ENCODE peak calls at places on chromosomes 7 and 10, in seven cellular contexts. One of them, this sample, is unnamed.

GRCh38 chr7:5598769-5599371 is 175.2 kb upstream of the TNRC18 start:
- DNase-seq in suprapubic skin: no peak
- DNase-seq in HepG2: no peak
- DNase-seq in endothelial cell of umbilical vein: no peak
- DNase-seq in A549: peak
- DNase-seq in body of pancreas: no peak
- DNase-seq in uterus: no peak
- DNase-seq in this sample: no peak

GRCh38 chr7:101951757-101952156 is 134.3 kb downstream of the CUX1 start:
- DNase-seq in uterus: no peak
- DNase-seq in endothelial cell of umbilical vein: no peak
- DNase-seq in A549: no peak
- DNase-seq in body of pancreas: no peak
- DNase-seq in HepG2: no peak
- DNase-seq in suprapubic skin: no peak
- DNase-seq in this sample: no peak

GRCh38 chr7:17405786-17406185 is 107.3 kb downstream of the AHR start:
- DNase-seq in body of pancreas: no peak
- DNase-seq in A549: peak
- DNase-seq in endothelial cell of umbilical vein: peak
- DNase-seq in suprapubic skin: no peak
- DNase-seq in HepG2: peak
- DNase-seq in uterus: no peak
- DNase-seq in this sample: no peak

GRCh38 chr10:95447733-95448132 is 113.4 kb downstream of the SORBS1 start:
- DNase-seq in endothelial cell of umbilical vein: peak
- DNase-seq in A549: no peak
- DNase-seq in suprapubic skin: no peak
- DNase-seq in body of pancreas: no peak
- DNase-seq in uterus: peak
- DNase-seq in HepG2: no peak
- DNase-seq in this sample: no peak

GRCh38 chr7:128932862-128933821 is 4.6 kb upstream of the IRF5 start:
- DNase-seq in endothelial cell of umbilical vein: no peak
- DNase-seq in body of pancreas: no peak
- DNase-seq in suprapubic skin: no peak
- DNase-seq in A549: no peak
- DNase-seq in uterus: no peak
- DNase-seq in HepG2: no peak
- DNase-seq in this sample: peak

GRCh38 chr10:106555599-106555998 is 608.9 kb downstream of the SORCS1 start:
- DNase-seq in suprapubic skin: no peak
- DNase-seq in HepG2: no peak
- DNase-seq in endothelial cell of umbilical vein: no peak
- DNase-seq in body of pancreas: no peak
- DNase-seq in A549: no peak
- DNase-seq in uterus: no peak
- DNase-seq in this sample: no peak

GRCh38 chr7:34622182-34622581 is 35.8 kb upstream of the NPSR1 start:
- DNase-seq in suprapubic skin: no peak
- DNase-seq in endothelial cell of umbilical vein: no peak
- DNase-seq in uterus: no peak
- DNase-seq in A549: no peak
- DNase-seq in body of pancreas: no peak
- DNase-seq in HepG2: no peak
- DNase-seq in this sample: no peak

GRCh38 chr10:49741108-49741995 is 20.8 kb downstream of the OGDHL start:
- DNase-seq in body of pancreas: no peak
- DNase-seq in HepG2: no peak
- DNase-seq in endothelial cell of umbilical vein: no peak
- DNase-seq in suprapubic skin: no peak
- DNase-seq in A549: peak
- DNase-seq in uterus: no peak
- DNase-seq in this sample: no peak

GRCh38 chr10:49735848-49736563 is 26.1 kb downstream of the OGDHL start:
- DNase-seq in endothelial cell of umbilical vein: no peak
- DNase-seq in HepG2: no peak
- DNase-seq in body of pancreas: no peak
- DNase-seq in uterus: no peak
- DNase-seq in suprapubic skin: no peak
- DNase-seq in A549: no peak
- DNase-seq in this sample: no peak

GRCh38 chr10:114183563-114183962 is 4.4 kb downstream of the TDRD1 start:
- DNase-seq in suprapubic skin: no peak
- DNase-seq in A549: no peak
- DNase-seq in body of pancreas: no peak
- DNase-seq in HepG2: no peak
- DNase-seq in endothelial cell of umbilical vein: no peak
- DNase-seq in uterus: no peak
- DNase-seq in this sample: no peak

GRCh38 chr10:108913300-108913699 is 1010.0 kb downstream of the XPNPEP1 start:
- DNase-seq in endothelial cell of umbilical vein: no peak
- DNase-seq in A549: no peak
- DNase-seq in body of pancreas: no peak
- DNase-seq in HepG2: no peak
- DNase-seq in uterus: no peak
- DNase-seq in suprapubic skin: peak
- DNase-seq in this sample: no peak

GRCh38 chr10:64519831-64520230 is 998.6 kb downstream of the REEP3 start:
- DNase-seq in body of pancreas: no peak
- DNase-seq in uterus: no peak
- DNase-seq in endothelial cell of umbilical vein: no peak
- DNase-seq in HepG2: no peak
- DNase-seq in suprapubic skin: no peak
- DNase-seq in A549: no peak
- DNase-seq in this sample: no peak

GRCh38 chr7:149415391-149416068 is 45.3 kb downstream of the ZNF777 start:
- DNase-seq in A549: no peak
- DNase-seq in HepG2: no peak
- DNase-seq in uterus: no peak
- DNase-seq in body of pancreas: no peak
- DNase-seq in endothelial cell of umbilical vein: no peak
- DNase-seq in suprapubic skin: no peak
- DNase-seq in this sample: no peak

GRCh38 chr7:57867884-57868701 is 418.1 kb downstream of the ZNF716 start:
- DNase-seq in A549: peak
- DNase-seq in endothelial cell of umbilical vein: peak
- DNase-seq in suprapubic skin: no peak
- DNase-seq in HepG2: no peak
- DNase-seq in body of pancreas: peak
- DNase-seq in uterus: no peak
- DNase-seq in this sample: no peak

GRCh38 chr7:157813741-157814661 is 477.2 kb downstream of the DNAJB6 start:
- DNase-seq in body of pancreas: no peak
- DNase-seq in A549: no peak
- DNase-seq in endothelial cell of umbilical vein: no peak
- DNase-seq in HepG2: no peak
- DNase-seq in uterus: no peak
- DNase-seq in suprapubic skin: no peak
- DNase-seq in this sample: no peak

GRCh38 chr7:44408596-44408995 is 81.9 kb downstream of the NUDCD3 start:
- DNase-seq in A549: no peak
- DNase-seq in endothelial cell of umbilical vein: no peak
- DNase-seq in suprapubic skin: no peak
- DNase-seq in body of pancreas: no peak
- DNase-seq in HepG2: no peak
- DNase-seq in uterus: no peak
- DNase-seq in this sample: no peak

GRCh38 chr10:32981760-32982159 is 23.7 kb upstream of the ITGB1 start:
- DNase-seq in HepG2: no peak
- DNase-seq in suprapubic skin: no peak
- DNase-seq in A549: peak
- DNase-seq in body of pancreas: peak
- DNase-seq in endothelial cell of umbilical vein: peak
- DNase-seq in uterus: peak
- DNase-seq in this sample: peak

GRCh38 chr7:451255-452229 is 68.1 kb downstream of the PDGFA start:
- DNase-seq in HepG2: no peak
- DNase-seq in A549: no peak
- DNase-seq in endothelial cell of umbilical vein: no peak
- DNase-seq in suprapubic skin: peak
- DNase-seq in body of pancreas: no peak
- DNase-seq in uterus: no peak
- DNase-seq in this sample: peak

GRCh38 chr10:5168897-5169296 is 16.1 kb downstream of the AKR1C8 start:
- DNase-seq in HepG2: peak
- DNase-seq in A549: no peak
- DNase-seq in body of pancreas: no peak
- DNase-seq in suprapubic skin: no peak
- DNase-seq in uterus: no peak
- DNase-seq in endothelial cell of umbilical vein: no peak
- DNase-seq in this sample: no peak

GRCh38 chr7:45890902-45891461 is 2.7 kb downstream of the IGFBP1 start:
- DNase-seq in A549: peak
- DNase-seq in HepG2: peak
- DNase-seq in endothelial cell of umbilical vein: peak
- DNase-seq in suprapubic skin: no peak
- DNase-seq in body of pancreas: no peak
- DNase-seq in uterus: no peak
- DNase-seq in this sample: no peak

GRCh38 chr10:112209534-112210200 is 26.1 kb upstream of the GPAM start:
- DNase-seq in A549: no peak
- DNase-seq in body of pancreas: no peak
- DNase-seq in suprapubic skin: no peak
- DNase-seq in endothelial cell of umbilical vein: no peak
- DNase-seq in uterus: no peak
- DNase-seq in HepG2: no peak
- DNase-seq in this sample: no peak

GRCh38 chr7:28280516-28280915 is 99.9 kb upstream of the JAZF1 start:
- DNase-seq in endothelial cell of umbilical vein: no peak
- DNase-seq in body of pancreas: no peak
- DNase-seq in A549: no peak
- DNase-seq in HepG2: no peak
- DNase-seq in suprapubic skin: no peak
- DNase-seq in uterus: no peak
- DNase-seq in this sample: no peak

GRCh38 chr7:5088906-5089305 is 43.2 kb downstream of the RBAK start:
- DNase-seq in HepG2: no peak
- DNase-seq in A549: no peak
- DNase-seq in body of pancreas: no peak
- DNase-seq in endothelial cell of umbilical vein: no peak
- DNase-seq in uterus: no peak
- DNase-seq in suprapubic skin: no peak
- DNase-seq in this sample: no peak

GRCh38 chr10:61021926-61022325 is 77.9 kb upstream of the RHOBTB1 start:
- DNase-seq in body of pancreas: no peak
- DNase-seq in suprapubic skin: no peak
- DNase-seq in uterus: no peak
- DNase-seq in A549: no peak
- DNase-seq in HepG2: no peak
- DNase-seq in endothelial cell of umbilical vein: no peak
- DNase-seq in this sample: no peak

GRCh38 chr7:18226598-18226997 is 199.0 kb upstream of the PRPS1L1 start:
- DNase-seq in suprapubic skin: no peak
- DNase-seq in body of pancreas: no peak
- DNase-seq in HepG2: no peak
- DNase-seq in A549: no peak
- DNase-seq in endothelial cell of umbilical vein: no peak
- DNase-seq in uterus: no peak
- DNase-seq in this sample: no peak

GRCh38 chr10:92848441-92849233 is at the start of gene EXOC6:
- DNase-seq in uterus: peak
- DNase-seq in HepG2: peak
- DNase-seq in body of pancreas: peak
- DNase-seq in endothelial cell of umbilical vein: peak
- DNase-seq in suprapubic skin: peak
- DNase-seq in A549: peak
- DNase-seq in this sample: peak
- TF ChIP-seq POLR2A in uterus: no peak
- TF ChIP-seq POLR2A in HepG2: peak
- TF ChIP-seq POLR2A in body of pancreas: peak
- TF ChIP-seq POLR2A in endothelial cell of umbilical vein: peak
- TF ChIP-seq POLR2A in suprapubic skin: no peak
- TF ChIP-seq POLR2A in A549: peak
- TF ChIP-seq POLR2A in this sample: no peak

GRCh38 chr10:29450405-29450804 is 161.5 kb downstream of the LYZL1 start:
- DNase-seq in HepG2: no peak
- DNase-seq in body of pancreas: no peak
- DNase-seq in suprapubic skin: no peak
- DNase-seq in uterus: no peak
- DNase-seq in endothelial cell of umbilical vein: no peak
- DNase-seq in A549: no peak
- DNase-seq in this sample: no peak
- H3K27ac ChIP-seq in HepG2: no peak
- H3K27ac ChIP-seq in body of pancreas: no peak
- H3K27ac ChIP-seq in suprapubic skin: no peak
- H3K27ac ChIP-seq in uterus: no peak
- H3K27ac ChIP-seq in endothelial cell of umbilical vein: no peak
- H3K27ac ChIP-seq in A549: no peak
- H3K27ac ChIP-seq in this sample: no peak

GRCh38 chr7:36763084-36763807 is 39.0 kb upstream of the AOAH start:
- DNase-seq in endothelial cell of umbilical vein: no peak
- DNase-seq in A549: peak
- DNase-seq in suprapubic skin: no peak
- DNase-seq in uterus: no peak
- DNase-seq in body of pancreas: no peak
- DNase-seq in HepG2: no peak
- DNase-seq in this sample: no peak

GRCh38 chr7:36760856-36761762 is 36.8 kb upstream of the AOAH start:
- DNase-seq in endothelial cell of umbilical vein: no peak
- DNase-seq in A549: no peak
- DNase-seq in uterus: no peak
- DNase-seq in body of pancreas: no peak
- DNase-seq in suprapubic skin: no peak
- DNase-seq in HepG2: peak
- DNase-seq in this sample: no peak

GRCh38 chr7:36761835-36762234 is 37.5 kb upstream of the AOAH start:
- DNase-seq in uterus: no peak
- DNase-seq in body of pancreas: no peak
- DNase-seq in A549: no peak
- DNase-seq in suprapubic skin: no peak
- DNase-seq in endothelial cell of umbilical vein: no peak
- DNase-seq in HepG2: no peak
- DNase-seq in this sample: no peak

GRCh38 chr7:36764929-36765328 is 40.6 kb upstream of the AOAH start:
- DNase-seq in body of pancreas: no peak
- DNase-seq in suprapubic skin: no peak
- DNase-seq in uterus: no peak
- DNase-seq in HepG2: no peak
- DNase-seq in A549: no peak
- DNase-seq in endothelial cell of umbilical vein: no peak
- DNase-seq in this sample: no peak

DNA sequence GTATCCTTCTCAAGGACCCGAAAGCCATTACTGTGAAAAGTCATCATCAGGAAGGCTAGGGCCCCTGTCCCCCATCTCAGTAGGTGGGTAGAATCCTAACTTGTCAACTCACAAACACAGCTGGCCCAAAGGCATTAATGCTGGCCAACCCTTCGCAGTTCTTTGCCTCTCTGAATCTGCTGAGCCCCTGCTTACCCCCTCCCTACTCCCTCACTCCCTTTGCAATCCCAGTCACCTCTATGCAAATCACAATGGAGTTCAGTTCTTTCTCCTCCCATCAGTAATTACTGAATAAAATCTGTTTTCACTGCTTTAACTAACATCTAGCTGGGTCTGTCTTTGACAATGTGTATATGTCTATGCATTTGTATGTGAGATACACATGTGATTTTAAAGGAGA is 38.1 kb upstream of the AOAH start:
- DNase-seq in endothelial cell of umbilical vein: no peak
- DNase-seq in HepG2: no peak
- DNase-seq in suprapubic skin: no peak
- DNase-seq in A549: no peak
- DNase-seq in uterus: no peak
- DNase-seq in body of pancreas: no peak
- DNase-seq in this sample: no peak
- H3K4me3 ChIP-seq in endothelial cell of umbilical vein: no peak
- H3K4me3 ChIP-seq in HepG2: no peak
- H3K4me3 ChIP-seq in suprapubic skin: no peak
- H3K4me3 ChIP-seq in A549: no peak
- H3K4me3 ChIP-seq in uterus: no peak
- H3K4me3 ChIP-seq in body of pancreas: no peak
- H3K4me3 ChIP-seq in this sample: no peak

GRCh38 chr7:133064082-133064825 is 17.6 kb downstream of the CHCHD3 start:
- DNase-seq in body of pancreas: no peak
- DNase-seq in A549: no peak
- DNase-seq in HepG2: no peak
- DNase-seq in suprapubic skin: no peak
- DNase-seq in uterus: no peak
- DNase-seq in endothelial cell of umbilical vein: peak
- DNase-seq in this sample: no peak
- TF ChIP-seq POLR2A in body of pancreas: no peak
- TF ChIP-seq POLR2A in A549: no peak
- TF ChIP-seq POLR2A in HepG2: no peak
- TF ChIP-seq POLR2A in suprapubic skin: no peak
- TF ChIP-seq POLR2A in uterus: no peak
- TF ChIP-seq POLR2A in endothelial cell of umbilical vein: no peak
- TF ChIP-seq POLR2A in this sample: no peak